ENCODE peak calls at places on chromosomes 2 and 18, in seven cellular contexts. X, S, J, Y, A, O and H are unnamed samples.

GRCh38 chr2:129457277-129457818 is 522.1 kb upstream of the RAB6C start:
- DNase-seq in X (no peak), S (no peak), J (no peak), Y (no peak), A (no peak), O (no peak), H (no peak)

GRCh38 chr2:109418716-109419115 is 195.1 kb downstream of the SEPTIN10 start:
- DNase-seq in X (no peak), S (no peak), J (no peak), Y (no peak), A (no peak), O (no peak), H (no peak)

GRCh38 chr18:36355511-36355910 is 58.0 kb downstream of the FHOD3 start:
- DNase-seq in X (no peak), S (no peak), J (no peak), Y (no peak), A (no peak), O (no peak), H (no peak)

GRCh38 chr18:75408554-75409506 is 18.7 kb downstream of the SMIM21 start:
- DNase-seq in X (peak; percentile 96), S (no peak), J (peak; percentile 98), Y (peak; percentile 100), A (no peak), O (peak; percentile 91), H (peak; percentile 93)

GRCh38 chr18:58682429-58683069 is 11.3 kb downstream of the MALT1 start:
- DNase-seq in X (peak; percentile 75), S (no peak), J (peak; percentile 33), Y (peak; percentile 89), A (no peak), O (peak; percentile 51), H (peak; percentile 82)

GRCh38 chr18:44973282-44973681 is 292.6 kb downstream of the SETBP1 start:
- DNase-seq in X (no peak), S (no peak), J (no peak), Y (no peak), A (no peak), O (no peak), H (no peak)

GRCh38 chr2:197786010-197786877 is 1.1 kb upstream of the BOLL start:
- DNase-seq in X (no peak), S (peak; percentile 80), J (no peak), Y (no peak), A (peak; percentile 60), O (no peak), H (no peak)

GRCh38 chr2:161121622-161122021 is 38.6 kb upstream of the TANK start:
- DNase-seq in X (no peak), S (no peak), J (no peak), Y (no peak), A (no peak), O (no peak), H (no peak)

GRCh38 chr2:241870081-241870541 is 582 bp downstream of the RTP5 start:
- DNase-seq in X (no peak), S (no peak), J (no peak), Y (no peak), A (no peak), O (no peak), H (no peak)

GRCh38 chr18:10062292-10062940 is 148.6 kb downstream of the VAPA start:
- DNase-seq in X (no peak), S (no peak), J (no peak), Y (no peak), A (no peak), O (no peak), H (no peak)

GRCh38 chr2:21104030-21104660 is 19.6 kb upstream of the TDRD15 start:
- DNase-seq in X (no peak), S (no peak), J (no peak), Y (no peak), A (no peak), O (no peak), H (no peak)

GRCh38 chr2:144227427-144227826 is 292.5 kb downstream of the ZEB2 start:
- DNase-seq in X (no peak), S (no peak), J (no peak), Y (no peak), A (no peak), O (no peak), H (no peak)

GRCh38 chr2:144084114-144084661 is 435.7 kb downstream of the ZEB2 start:
- DNase-seq in X (no peak), S (no peak), J (no peak), Y (peak; percentile 79), A (no peak), O (no peak), H (peak; percentile 32)

GRCh38 chr2:59383473-59383872 is 1142.3 kb upstream of the FANCL start:
- DNase-seq in X (no peak), S (no peak), J (no peak), Y (no peak), A (no peak), O (no peak), H (no peak)

GRCh38 chr18:43484710-43485109 is 207.4 kb upstream of the SYT4 start:
- DNase-seq in X (no peak), S (no peak), J (no peak), Y (no peak), A (no peak), O (no peak), H (no peak)

GRCh38 chr2:18066894-18067293 is 188.4 kb downstream of the KCNS3 start:
- DNase-seq in X (no peak), S (no peak), J (no peak), Y (no peak), A (no peak), O (no peak), H (no peak)

GRCh38 chr2:157068225-157068624 is 189.3 kb upstream of the GALNT5 start:
- DNase-seq in X (no peak), S (no peak), J (no peak), Y (no peak), A (no peak), O (no peak), H (no peak)

GRCh38 chr18:12599966-12600365 is 57.9 kb downstream of the SPIRE1 start:
- DNase-seq in X (no peak), S (no peak), J (no peak), Y (no peak), A (no peak), O (no peak), H (no peak)

GRCh38 chr2:43798300-43798699 is 24.5 kb downstream of the DYNC2LI1 start:
- DNase-seq in X (no peak), S (no peak), J (no peak), Y (no peak), A (no peak), O (no peak), H (no peak)

GRCh38 chr2:200523604-200524003 is 2.4 kb upstream of the SGO2 start:
- DNase-seq in X (no peak), S (no peak), J (no peak), Y (no peak), A (no peak), O (no peak), H (no peak)

GRCh38 chr18:43879350-43879749 is 602.1 kb upstream of the SYT4 start:
- DNase-seq in X (no peak), S (no peak), J (no peak), Y (no peak), A (no peak), O (no peak), H (no peak)

GRCh38 chr2:228901531-228901930 is 369.6 kb downstream of the PID1 start:
- DNase-seq in X (no peak), S (no peak), J (no peak), Y (no peak), A (no peak), O (peak; percentile 7), H (no peak)

GRCh38 chr2:16394072-16394985 is 271.3 kb downstream of the CYRIA start:
- DNase-seq in X (no peak), S (no peak), J (no peak), Y (no peak), A (no peak), O (no peak), H (no peak)

GRCh38 chr2:46943881-46944798 is 28.5 kb upstream of the MCFD2 start:
- DNase-seq in X (no peak), S (peak; percentile 74), J (no peak), Y (no peak), A (peak; percentile 41), O (no peak), H (no peak)

GRCh38 chr18:50203801-50204604 is 9.1 kb upstream of the MYO5B start:
- DNase-seq in X (no peak), S (peak; percentile 49), J (peak; percentile 49), Y (peak; percentile 27), A (no peak), O (peak; percentile 3), H (peak; percentile 16)

GRCh38 chr2:231321556-231322334 is 73.8 kb upstream of the B3GNT7 start:
- DNase-seq in X (no peak), S (no peak), J (no peak), Y (no peak), A (no peak), O (no peak), H (no peak)

GRCh38 chr2:152050345-152050744 is 48.5 kb downstream of the CACNB4 start:
- DNase-seq in X (no peak), S (no peak), J (no peak), Y (no peak), A (no peak), O (no peak), H (no peak)

GRCh38 chr18:46445914-46446313 is 211.1 kb downstream of the LOXHD1 start:
- DNase-seq in X (no peak), S (no peak), J (no peak), Y (no peak), A (no peak), O (no peak), H (no peak)

GRCh38 chr2:44170337-44170736 is 1.7 kb downstream of the PPM1B start:
- DNase-seq in X (no peak), S (no peak), J (no peak), Y (peak; percentile 12), A (no peak), O (no peak), H (no peak)